ENCODE peak calls at places on chromosomes 3 and 15, in nine cellular contexts. R, V, Q, I, Y, D, F, C and W are unnamed samples.

GRCh38 chr3:185732782-185733181 is 92.1 kb downstream of the IGF2BP2 start:
- DNase-seq in F (peak), Y (no peak), Q (peak), D (peak), R (peak), C (no peak), I (no peak), V (no peak), W (peak)

GRCh38 chr3:10926441-10926830 is 66.1 kb upstream of the SLC6A1 start:
- DNase-seq in C (no peak), Y (no peak), F (no peak), Q (no peak), I (no peak), V (no peak), D (no peak), R (no peak), W (no peak)

GRCh38 chr15:100438570-100438969 is 90.2 kb downstream of the CERS3 start:
- DNase-seq in V (peak), Q (peak), F (peak), C (no peak), D (peak), I (no peak), Y (peak), R (peak), W (peak)

GRCh38 chr3:27729748-27730611 is 7.9 kb upstream of the EOMES start:
- DNase-seq in V (no peak), Q (peak), Y (no peak), F (no peak), D (peak), I (no peak), C (no peak), R (no peak), W (no peak)

GRCh38 chr3:196179380-196180308 is 31.6 kb downstream of the ZDHHC19 start:
- DNase-seq in I (no peak), R (peak), D (peak), Y (no peak), F (peak), Q (peak), C (peak), V (peak), W (no peak)

GRCh38 chr3:126370606-126371005 is 13.4 kb upstream of the KLF15 start:
- DNase-seq in Y (no peak), F (no peak), R (no peak), D (no peak), V (peak), Q (no peak), C (no peak), I (no peak), W (no peak)

GRCh38 chr15:51731549-51732267 is 5.7 kb downstream of the LYSMD2 start:
- DNase-seq in V (no peak), I (no peak), Q (peak), D (peak), R (peak), C (no peak), Y (no peak), F (peak), W (peak)

GRCh38 chr15:66195621-66196230 is 57.8 kb downstream of the MEGF11 start:
- DNase-seq in V (no peak), I (no peak), R (no peak), Y (no peak), D (no peak), Q (no peak), C (no peak), F (no peak), W (no peak)

GRCh38 chr3:143120716-143121239 is 1.2 kb downstream of the CHST2 start:
- DNase-seq in Y (no peak), R (peak), F (peak), C (peak), Q (peak), D (peak), I (no peak), V (peak), W (no peak)

GRCh38 chr3:155548194-155548593 is 196.7 kb downstream of the PLCH1 start:
- DNase-seq in V (no peak), Y (no peak), C (no peak), F (peak), D (peak), Q (no peak), R (peak), I (no peak), W (peak)

GRCh38 chr15:64461577-64462162 is 1.3 kb downstream of the ZNF609 start:
- DNase-seq in Q (peak), V (no peak), R (no peak), F (peak), I (no peak), Y (no peak), D (no peak), C (no peak), W (peak)

GRCh38 chr3:122947621-122948202 is 79.9 kb downstream of the SEMA5B start:
- DNase-seq in Y (no peak), C (no peak), F (peak), V (no peak), I (no peak), R (peak), Q (peak), D (peak), W (peak)

GRCh38 chr15:66089049-66089448 is 164.5 kb downstream of the MEGF11 start:
- DNase-seq in R (no peak), D (no peak), C (no peak), F (no peak), Q (peak), V (no peak), Y (no peak), I (no peak), W (no peak)

GRCh38 chr3:109268181-109268580 is 48.1 kb downstream of the DPPA2 start:
- DNase-seq in F (peak), I (peak), V (no peak), Q (peak), R (peak), Y (no peak), C (no peak), D (no peak), W (no peak)

GRCh38 chr3:57758686-57759085 is 2.6 kb downstream of the SLMAP start:
- DNase-seq in Y (no peak), F (peak), Q (peak), V (no peak), R (peak), I (no peak), C (no peak), D (peak), W (peak)

GRCh38 chr15:71921191-71921590 is 110.8 kb downstream of the NR2E3 start:
- DNase-seq in V (no peak), R (no peak), Y (no peak), D (peak), C (no peak), I (no peak), Q (no peak), F (no peak), W (no peak)

GRCh38 chr15:80010131-80010673 is 39.2 kb upstream of the BCL2A1 start:
- DNase-seq in R (peak), Y (no peak), I (no peak), F (no peak), C (no peak), V (no peak), D (peak), Q (peak), W (peak)

GRCh38 chr3:55923207-55923606 is 436.1 kb upstream of the WNT5A start:
- DNase-seq in R (no peak), D (no peak), I (no peak), C (no peak), Q (no peak), V (no peak), Y (no peak), F (no peak), W (no peak)

GRCh38 chr3:197466586-197467399 is 89.0 kb downstream of the BDH1 start:
- DNase-seq in I (no peak), D (peak), F (peak), R (peak), Q (peak), Y (no peak), C (no peak), V (no peak), W (peak)

GRCh38 chr3:141410861-141411771 is 42.8 kb downstream of the ZBTB38 start:
- DNase-seq in R (peak), Q (peak), V (no peak), F (peak), D (peak), C (peak), Y (no peak), I (no peak), W (peak)

GRCh38 chr3:159795050-159795449 is 193.6 kb upstream of the IL12A start:
- DNase-seq in D (no peak), V (no peak), R (no peak), I (no peak), F (no peak), Q (no peak), Y (no peak), C (no peak), W (no peak)

GRCh38 chr15:70033529-70034140 is 64.1 kb downstream of the TLE3 start:
- DNase-seq in F (peak), I (no peak), R (peak), D (peak), Y (no peak), Q (peak), C (no peak), V (peak), W (peak)

GRCh38 chr3:100972867-100973266 is 20.4 kb downstream of the ABI3BP start:
- DNase-seq in I (no peak), R (peak), V (no peak), Q (no peak), F (peak), D (peak), C (no peak), Y (no peak), W (no peak)

GRCh38 chr3:182620715-182621434 is 172.4 kb upstream of the ATP11B start:
- DNase-seq in C (no peak), V (no peak), Q (no peak), I (no peak), D (no peak), R (no peak), Y (no peak), F (no peak), W (no peak)

GRCh38 chr3:182618981-182619591 is 174.2 kb upstream of the ATP11B start:
- DNase-seq in Q (no peak), V (no peak), D (peak), C (no peak), Y (no peak), R (peak), F (peak), I (peak), W (peak)

GRCh38 chr3:182621435-182622240 is 171.7 kb upstream of the ATP11B start:
- DNase-seq in I (no peak), C (no peak), D (no peak), R (no peak), Q (no peak), F (peak), Y (no peak), V (no peak), W (no peak)

GRCh38 chr3:182617511-182617910 is 175.8 kb upstream of the ATP11B start:
- DNase-seq in C (no peak), F (no peak), Q (no peak), I (no peak), R (no peak), Y (no peak), V (no peak), D (no peak), W (no peak)

GRCh38 chr3:182618085-182618732 is 175.1 kb upstream of the ATP11B start:
- DNase-seq in C (no peak), R (peak), I (no peak), V (no peak), F (peak), Q (peak), D (peak), Y (no peak), W (peak)
- TF ChIP-seq CTCF in C (no peak), R (no peak), I (peak), V (peak), F (peak), Q (peak), D (peak), Y (peak), W (peak)

DNA sequence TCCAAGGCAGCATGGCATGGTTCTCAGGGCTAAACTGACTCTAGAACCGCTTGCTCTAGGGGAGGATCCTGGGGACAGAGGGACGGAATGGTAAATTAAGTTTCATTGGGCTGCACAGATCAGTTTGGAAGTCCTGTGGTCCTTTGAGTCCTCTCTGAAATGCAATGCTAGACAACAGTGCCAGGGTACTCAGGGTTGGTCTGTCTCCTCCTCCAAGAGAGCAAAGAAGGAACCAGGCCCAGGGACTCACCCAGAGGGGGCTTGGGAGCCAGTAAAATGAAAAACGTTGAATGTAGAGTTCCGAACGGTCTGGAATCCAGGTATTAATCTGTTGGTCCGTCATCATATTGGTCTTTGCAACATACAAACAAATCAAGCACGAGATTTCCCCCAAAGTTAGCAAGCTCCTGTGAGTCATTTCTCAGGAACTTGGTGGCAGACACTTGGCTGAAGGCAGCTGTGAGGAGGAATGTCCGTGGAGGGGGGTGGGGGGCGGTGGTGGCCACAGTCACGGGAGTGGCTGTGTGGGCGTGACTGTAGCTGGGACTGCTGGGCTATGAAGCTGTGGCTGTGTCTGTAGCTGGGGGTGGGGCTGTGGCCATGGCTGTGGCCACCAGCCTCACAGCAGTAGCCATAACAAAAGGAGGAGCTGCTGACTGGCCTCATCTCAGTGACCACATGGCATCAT is 361.0 kb downstream of the SHQ1 start:
- DNase-seq in C (no peak), V (no peak), R (peak), F (peak), Q (peak), I (peak), D (peak), Y (peak), W (peak)
- H3K4me3 ChIP-seq in C (no peak), V (no peak), R (no peak), F (no peak), Q (no peak), I (peak), D (no peak), Y (no peak), W (no peak)

DNA sequence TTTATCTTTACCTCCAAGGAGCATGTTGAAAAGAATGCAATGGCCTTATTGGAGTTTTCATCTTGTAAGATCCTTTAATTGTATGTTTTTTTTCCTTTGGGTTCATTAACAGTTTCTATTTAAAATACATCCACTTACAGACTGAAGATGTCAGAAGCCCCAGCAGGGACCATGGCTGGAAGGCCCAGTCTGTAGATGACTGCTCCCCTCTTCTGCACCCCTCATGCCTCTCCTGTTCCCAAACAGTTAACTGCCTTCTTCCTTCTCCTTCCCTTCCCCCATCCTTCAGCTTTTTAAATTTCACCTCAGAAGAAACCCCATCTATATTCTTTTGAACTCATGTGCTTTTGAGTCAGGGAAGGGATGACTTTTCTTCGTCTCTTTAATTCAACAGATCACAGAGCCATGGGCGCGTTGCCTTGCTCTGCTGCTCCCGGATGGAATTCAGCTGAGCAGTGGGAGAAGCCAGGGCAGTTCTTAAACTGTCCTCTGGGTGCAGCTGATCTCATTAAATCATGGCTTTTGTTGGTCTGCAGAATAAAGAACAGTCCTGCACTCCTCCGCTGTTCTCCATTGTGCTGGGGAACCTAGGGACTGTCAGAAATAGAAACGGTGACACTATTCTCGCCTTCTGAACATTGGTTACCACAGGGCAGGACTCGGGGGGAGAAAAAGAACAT is 71.5 kb upstream of the EIF1B start:
- DNase-seq in Y (no peak), I (no peak), F (peak), R (peak), C (no peak), D (peak), Q (peak), V (no peak), W (peak)
- TF ChIP-seq CTCF in Y (no peak), I (peak), F (peak), R (peak), C (no peak), D (peak), Q (peak), V (peak), W (peak)

GRCh38 chr3:45597166-45597565 is 2.6 kb downstream of the LIMD1 start:
- DNase-seq in C (no peak), F (peak), Y (no peak), Q (peak), R (peak), I (no peak), V (no peak), D (peak), W (peak)
- H3K4me3 ChIP-seq in C (peak), F (no peak), Y (no peak), Q (no peak), R (peak), I (no peak), V (no peak), D (peak), W (peak)

GRCh38 chr15:73325191-73325980 is 43.4 kb downstream of the HCN4 start:
- DNase-seq in C (no peak), R (no peak), I (no peak), D (no peak), Q (peak), F (no peak), Y (no peak), V (no peak), W (no peak)
- TF ChIP-seq CTCF in C (no peak), R (peak), I (peak), D (no peak), Q (peak), F (no peak), Y (no peak), V (peak), W (no peak)